ENCODE peak calls at places on chromosome 4, in seven cellular contexts. P, S, Z, F, Y, V and O are unnamed samples.

GRCh38 chr4:88522702-88523324 is 763 bp downstream of the PYURF start:
- DNase-seq in S (peak), F (peak), V (peak), P (peak), Y (peak), Z (peak), O (peak)

GRCh38 chr4:17552427-17552826 is 24.6 kb upstream of the LAP3 start:
- DNase-seq in F (no peak), Y (no peak), S (no peak), P (no peak), Z (no peak), V (no peak), O (no peak)

GRCh38 chr4:117327491-117327890 is 242.1 kb upstream of the TRAM1L1 start:
- DNase-seq in V (no peak), S (no peak), F (no peak), Z (no peak), P (no peak), Y (no peak), O (no peak)

GRCh38 chr4:58749206-58749605 is 1639.0 kb upstream of the IGFBP7 start:
- DNase-seq in V (no peak), Z (no peak), S (no peak), Y (no peak), P (no peak), F (no peak), O (no peak)

GRCh38 chr4:139920552-139920951 is 233.4 kb downstream of the MAML3 start:
- DNase-seq in S (no peak), V (no peak), F (no peak), Z (no peak), Y (no peak), P (no peak), O (no peak)

GRCh38 chr4:119587796-119588195 is 40.8 kb downstream of the PDE5A start:
- DNase-seq in S (no peak), Y (no peak), Z (no peak), F (peak), P (no peak), V (no peak), O (no peak)

GRCh38 chr4:17418010-17418409 is 93.9 kb downstream of the QDPR start:
- DNase-seq in Z (no peak), P (no peak), Y (no peak), F (no peak), V (no peak), S (no peak), O (no peak)

GRCh38 chr4:141077611-141078225 is 55.6 kb downstream of the RNF150 start:
- DNase-seq in Z (no peak), P (no peak), S (no peak), Y (no peak), V (no peak), F (peak), O (no peak)

GRCh38 chr4:718460-718859 is 12.8 kb downstream of the PCGF3 start:
- DNase-seq in F (no peak), S (no peak), Z (no peak), Y (no peak), P (no peak), V (no peak), O (no peak)

GRCh38 chr4:140084426-140084825 is 69.6 kb downstream of the MAML3 start:
- DNase-seq in V (no peak), P (no peak), Y (no peak), S (no peak), Z (no peak), F (no peak), O (no peak)

GRCh38 chr4:103892616-103893015 is 172.8 kb upstream of the TACR3 start:
- DNase-seq in S (no peak), Z (no peak), P (no peak), Y (no peak), V (no peak), F (no peak), O (no peak)

GRCh38 chr4:151573945-151574344 is 165.0 kb downstream of the FHIP1A start:
- DNase-seq in Y (no peak), F (peak), P (no peak), Z (no peak), S (no peak), V (no peak), O (peak)

GRCh38 chr4:121379276-121379675 is 1.5 kb downstream of the QRFPR start:
- DNase-seq in Z (no peak), Y (no peak), V (no peak), S (no peak), P (no peak), F (no peak), O (no peak)

GRCh38 chr4:76198411-76199237 is 15.0 kb downstream of the SCARB2 start:
- DNase-seq in Z (peak), F (no peak), Y (no peak), V (no peak), S (no peak), P (no peak), O (peak)

GRCh38 chr4:68079918-68080317 is 49.8 kb downstream of the TMPRSS11F start:
- DNase-seq in S (no peak), P (no peak), Y (no peak), Z (no peak), F (no peak), V (no peak), O (peak)

GRCh38 chr4:73692701-73693100 is 47.7 kb upstream of the CXCL8 start:
- DNase-seq in Z (no peak), S (no peak), Y (no peak), P (no peak), F (no peak), V (no peak), O (no peak)

GRCh38 chr4:94306713-94307112 is 35.9 kb downstream of the HPGDS start:
- DNase-seq in F (no peak), S (no peak), Z (no peak), Y (no peak), V (no peak), P (no peak), O (no peak)

GRCh38 chr4:4866833-4867744 is 7.6 kb downstream of the MSX1 start:
- DNase-seq in Y (no peak), S (no peak), V (no peak), Z (no peak), P (no peak), F (no peak), O (no peak)

GRCh38 chr4:3115637-3116300 is 41.3 kb downstream of the HTT start:
- DNase-seq in Y (no peak), Z (no peak), F (no peak), P (no peak), V (no peak), S (no peak), O (no peak)

GRCh38 chr4:18533262-18533775 is 511.8 kb upstream of the LCORL start:
- DNase-seq in V (no peak), F (no peak), Z (no peak), Y (no peak), S (no peak), P (no peak), O (no peak)

GRCh38 chr4:87209182-87209581 is 11.2 kb downstream of the KLHL8 start:
- DNase-seq in F (no peak), P (no peak), S (no peak), Y (no peak), V (no peak), Z (no peak), O (no peak)

GRCh38 chr4:150515135-150515534 is 66.8 kb upstream of the MAB21L2 start:
- DNase-seq in Y (no peak), Z (no peak), F (no peak), P (no peak), V (no peak), S (no peak), O (no peak)

GRCh38 chr4:8893227-8893623 is 21.6 kb upstream of the HMX1 start:
- DNase-seq in Y (no peak), F (no peak), S (no peak), V (no peak), P (no peak), Z (no peak), O (no peak)

GRCh38 chr4:1040344-1041146 is 29.1 kb downstream of the FGFRL1 start:
- DNase-seq in S (no peak), Y (no peak), V (no peak), Z (no peak), F (peak), P (no peak), O (no peak)

GRCh38 chr4:13092702-13093101 is 391.4 kb downstream of the RAB28 start:
- DNase-seq in V (no peak), Y (no peak), F (no peak), P (no peak), Z (no peak), S (no peak), O (peak)

GRCh38 chr4:103996637-103997036 is 276.9 kb upstream of the TACR3 start:
- DNase-seq in V (no peak), S (no peak), P (no peak), Y (no peak), Z (peak), F (peak), O (peak)

GRCh38 chr4:144733566-144733965 is 87.6 kb downstream of the HHIP start:
- DNase-seq in S (no peak), P (no peak), F (no peak), V (no peak), Z (no peak), Y (no peak), O (no peak)

GRCh38 chr4:185566972-185567749 is 31.9 kb upstream of the PDLIM3 start:
- DNase-seq in Z (peak), S (no peak), Y (no peak), V (no peak), P (no peak), F (peak), O (peak)

GRCh38 chr4:38177792-38178665 is 217.8 kb downstream of the PTTG2 start:
- DNase-seq in F (no peak), V (peak), S (peak), P (peak), Y (peak), Z (no peak), O (no peak)

GRCh38 chr4:84235131-84235530 is 264.0 kb downstream of the NKX6-1 start:
- DNase-seq in F (no peak), P (no peak), Y (no peak), Z (no peak), S (no peak), V (no peak), O (no peak)

GRCh38 chr4:85715996-85716737 is 241.2 kb downstream of the ARHGAP24 start:
- DNase-seq in S (no peak), Y (no peak), P (no peak), F (peak), Z (no peak), V (no peak), O (no peak)

GRCh38 chr4:845233-845835 is 19.4 kb upstream of the CPLX1 start:
- DNase-seq in V (no peak), Z (no peak), Y (no peak), S (peak), P (no peak), F (peak), O (no peak)